ENCODE peak calls at places on chromosome 12, in ten cellular contexts. T is A549, X is ovary, H is IMR-90, C is uterus, W is right lobe of liver, I is heart left ventricle, D is Peyer's patch, G is spleen, R is transverse colon. Z is an unnamed sample.

GRCh38 chr12:51533799-51534198 is 57.2 kb upstream of the SCN8A start:
- DNase-seq in T (no peak), X (no peak), H (peak), C (no peak), W (no peak), I (no peak), D (no peak), G (no peak), R (no peak), Z (no peak)

GRCh38 chr12:108430245-108430644 is 84.8 kb upstream of the FICD start:
- DNase-seq in T (no peak), X (no peak), H (peak), C (no peak), W (no peak), I (no peak), D (no peak), G (no peak), R (no peak), Z (no peak)

GRCh38 chr12:19764408-19764807 is 325.1 kb downstream of the AEBP2 start:
- DNase-seq in T (no peak), X (no peak), H (peak), C (no peak), W (no peak), I (no peak), D (no peak), G (no peak), R (no peak), Z (no peak)

GRCh38 chr12:52759218-52759617 is 17.9 kb downstream of the KRT76 start:
- DNase-seq in T (no peak), X (no peak), H (no peak), C (no peak), W (no peak), I (no peak), D (no peak), G (no peak), R (no peak), Z (no peak)

GRCh38 chr12:103793046-103793445 is 48.0 kb downstream of the NT5DC3 start:
- DNase-seq in T (no peak), X (no peak), H (no peak), C (no peak), W (no peak), I (no peak), D (no peak), G (no peak), R (no peak), Z (no peak)

GRCh38 chr12:107610030-107610859 is 75.4 kb upstream of the PWP1 start:
- DNase-seq in T (peak), X (no peak), H (peak), C (no peak), W (no peak), I (no peak), D (no peak), G (no peak), R (no peak), Z (no peak)

GRCh38 chr12:12723147-12723680 is 6.0 kb downstream of the CDKN1B start:
- DNase-seq in T (no peak), X (no peak), H (peak), C (no peak), W (no peak), I (no peak), D (no peak), G (no peak), R (no peak), Z (no peak)

GRCh38 chr12:102851246-102851645 is 65.8 kb downstream of the PAH start:
- DNase-seq in T (no peak), X (no peak), H (no peak), C (no peak), W (no peak), I (no peak), D (no peak), G (no peak), R (no peak), Z (no peak)

GRCh38 chr12:22684526-22685118 is 59.7 kb downstream of the ETNK1 start:
- DNase-seq in T (no peak), X (no peak), H (peak), C (no peak), W (no peak), I (no peak), D (no peak), G (no peak), R (no peak), Z (no peak)

GRCh38 chr12:27319394-27319793 is 13.2 kb upstream of the BMAL2 start:
- DNase-seq in T (no peak), X (no peak), H (peak), C (no peak), W (no peak), I (no peak), D (no peak), G (no peak), R (no peak), Z (no peak)

GRCh38 chr12:104331376-104331775 is 27.8 kb downstream of the EID3 start:
- DNase-seq in T (no peak), X (no peak), H (no peak), C (no peak), W (no peak), I (no peak), D (no peak), G (no peak), R (no peak), Z (no peak)

GRCh38 chr12:98062464-98063245 is 452.7 kb upstream of the TMPO start:
- DNase-seq in T (no peak), X (no peak), H (no peak), C (no peak), W (no peak), I (no peak), D (no peak), G (no peak), R (no peak), Z (no peak)

GRCh38 chr12:77213316-77213715 is 147.9 kb upstream of the E2F7 start:
- DNase-seq in T (no peak), X (no peak), H (no peak), C (peak), W (no peak), I (peak), D (no peak), G (no peak), R (peak), Z (no peak)

GRCh38 chr12:32486158-32486557 is 86.8 kb downstream of the FGD4 start:
- DNase-seq in T (no peak), X (no peak), H (no peak), C (no peak), W (no peak), I (no peak), D (no peak), G (no peak), R (no peak), Z (no peak)

GRCh38 chr12:108173160-108173559 is 44.1 kb downstream of the WSCD2 start:
- DNase-seq in T (no peak), X (no peak), H (no peak), C (no peak), W (no peak), I (no peak), D (no peak), G (no peak), R (no peak), Z (no peak)

GRCh38 chr12:103523771-103524170 is 28.0 kb upstream of the C12orf42 start:
- DNase-seq in T (no peak), X (no peak), H (no peak), C (no peak), W (no peak), I (no peak), D (no peak), G (no peak), R (no peak), Z (no peak)

GRCh38 chr12:10171954-10172353 is at the start of gene OLR1:
- DNase-seq in T (no peak), X (no peak), H (peak), C (no peak), W (no peak), I (no peak), D (no peak), G (no peak), R (no peak), Z (no peak)

GRCh38 chr12:98213556-98213955 is 301.8 kb upstream of the TMPO start:
- DNase-seq in T (no peak), X (no peak), H (no peak), C (no peak), W (no peak), I (no peak), D (no peak), G (no peak), R (no peak), Z (no peak)

GRCh38 chr12:130421896-130422295 is 84.2 kb downstream of the PIWIL1 start:
- DNase-seq in T (no peak), X (no peak), H (no peak), C (no peak), W (peak), I (no peak), D (no peak), G (peak), R (no peak), Z (no peak)

GRCh38 chr12:3489057-3489456 is 1.9 kb upstream of the PRMT8 start:
- DNase-seq in T (no peak), X (no peak), H (no peak), C (no peak), W (no peak), I (no peak), D (no peak), G (no peak), R (no peak), Z (no peak)

GRCh38 chr12:10940389-10940788 is 1.3 kb upstream of the TAS2R14 start:
- DNase-seq in T (peak), X (no peak), H (peak), C (no peak), W (no peak), I (no peak), D (no peak), G (no peak), R (no peak), Z (no peak)

GRCh38 chr12:113142173-113142885 is 6.8 kb upstream of the RASAL1 start:
- DNase-seq in T (no peak), X (no peak), H (no peak), C (no peak), W (peak), I (no peak), D (peak), G (peak), R (peak), Z (peak)

GRCh38 chr12:66244446-66244845 is 55.4 kb downstream of the IRAK3 start:
- DNase-seq in T (no peak), X (no peak), H (no peak), C (no peak), W (no peak), I (no peak), D (no peak), G (no peak), R (no peak), Z (no peak)

GRCh38 chr12:100767371-100767770 is 27.2 kb upstream of the ANO4 start:
- DNase-seq in T (no peak), X (no peak), H (no peak), C (no peak), W (no peak), I (no peak), D (no peak), G (no peak), R (no peak), Z (no peak)

GRCh38 chr12:132285991-132286681 is 43.3 kb downstream of the GALNT9 start:
- DNase-seq in T (no peak), X (peak), H (peak), C (no peak), W (peak), I (peak), D (no peak), G (no peak), R (peak), Z (no peak)

GRCh38 chr12:17918013-17918412 is 172.0 kb downstream of the RERGL start:
- DNase-seq in T (no peak), X (no peak), H (no peak), C (no peak), W (no peak), I (no peak), D (no peak), G (no peak), R (no peak), Z (no peak)

GRCh38 chr12:459430-460258 is at the start of gene B4GALNT3:
- DNase-seq in T (peak), X (peak), H (no peak), C (peak), W (peak), I (peak), D (peak), G (peak), R (peak), Z (no peak)

GRCh38 chr12:30753761-30754382 is 879 bp downstream of the CAPRIN2 start:
- DNase-seq in T (no peak), X (no peak), H (peak), C (no peak), W (no peak), I (no peak), D (no peak), G (no peak), R (no peak), Z (no peak)

GRCh38 chr12:43113153-43113552 is 438.9 kb downstream of the ADAMTS20 start:
- DNase-seq in T (no peak), X (no peak), H (no peak), C (no peak), W (no peak), I (no peak), D (no peak), G (no peak), R (no peak), Z (no peak)

GRCh38 chr12:64618953-64619590 is 8.8 kb downstream of the RASSF3 start:
- DNase-seq in T (no peak), X (no peak), H (peak), C (no peak), W (peak), I (no peak), D (no peak), G (no peak), R (no peak), Z (no peak)

GRCh38 chr12:59595557-59596231 is at the start of gene SLC16A7:
- DNase-seq in T (peak), X (peak), H (peak), C (peak), W (peak), I (peak), D (peak), G (peak), R (peak), Z (peak)

GRCh38 chr12:57840701-57841100 is 5.8 kb downstream of the CTDSP2 start:
- DNase-seq in T (no peak), X (no peak), H (peak), C (no peak), W (no peak), I (peak), D (no peak), G (no peak), R (no peak), Z (no peak)

GRCh38 chr12:64081020-64081419 is 141.1 kb downstream of the KICS2 start:
- DNase-seq in T (no peak), X (no peak), H (no peak), C (no peak), W (no peak), I (no peak), D (no peak), G (no peak), R (no peak), Z (no peak)

GRCh38 chr12:116922194-116922897 is 11.6 kb downstream of the FBXW8 start:
- DNase-seq in T (no peak), X (no peak), H (peak), C (no peak), W (no peak), I (no peak), D (no peak), G (no peak), R (no peak), Z (no peak)

GRCh38 chr12:102958073-102958829 is 777 bp downstream of the ASCL1 start:
- DNase-seq in T (peak), X (no peak), H (peak), C (no peak), W (no peak), I (no peak), D (no peak), G (peak), R (no peak), Z (no peak)

GRCh38 chr12:91017511-91018263 is 12.9 kb upstream of the EPYC start:
- DNase-seq in T (no peak), X (peak), H (no peak), C (peak), W (no peak), I (no peak), D (no peak), G (no peak), R (no peak), Z (no peak)

DNA sequence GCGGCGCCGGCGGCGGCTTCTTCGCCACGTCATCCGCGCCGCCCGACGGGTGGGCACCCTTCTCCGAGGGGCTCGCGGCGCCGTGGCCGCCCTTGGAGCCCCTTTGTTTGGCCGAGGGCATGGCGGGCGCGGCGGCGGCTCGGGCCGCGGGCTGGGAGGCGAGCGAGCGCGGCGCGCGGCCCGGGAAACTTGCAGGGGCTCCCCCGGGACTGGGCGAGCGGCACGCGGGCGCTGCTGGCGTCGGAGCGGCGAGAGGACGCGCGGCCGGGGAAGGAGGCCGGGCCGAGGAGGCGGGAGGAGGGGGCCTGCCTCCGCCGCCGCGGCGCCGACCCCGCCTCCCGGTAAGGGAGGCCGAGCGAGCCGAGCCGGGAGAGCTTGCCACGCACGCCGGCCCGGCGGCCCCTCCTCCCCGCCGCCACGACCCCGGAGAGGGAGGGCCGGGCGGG is at the start of gene CKAP4:
- DNase-seq in T (peak), X (peak), H (peak), C (peak), W (peak), I (peak), D (peak), G (peak), R (peak), Z (peak)
- TF ChIP-seq POLR2A in T (peak), X (peak), H (no peak), C (peak), W (peak), I (no peak), D (no peak), G (no peak), R (no peak), Z (peak)

DNA sequence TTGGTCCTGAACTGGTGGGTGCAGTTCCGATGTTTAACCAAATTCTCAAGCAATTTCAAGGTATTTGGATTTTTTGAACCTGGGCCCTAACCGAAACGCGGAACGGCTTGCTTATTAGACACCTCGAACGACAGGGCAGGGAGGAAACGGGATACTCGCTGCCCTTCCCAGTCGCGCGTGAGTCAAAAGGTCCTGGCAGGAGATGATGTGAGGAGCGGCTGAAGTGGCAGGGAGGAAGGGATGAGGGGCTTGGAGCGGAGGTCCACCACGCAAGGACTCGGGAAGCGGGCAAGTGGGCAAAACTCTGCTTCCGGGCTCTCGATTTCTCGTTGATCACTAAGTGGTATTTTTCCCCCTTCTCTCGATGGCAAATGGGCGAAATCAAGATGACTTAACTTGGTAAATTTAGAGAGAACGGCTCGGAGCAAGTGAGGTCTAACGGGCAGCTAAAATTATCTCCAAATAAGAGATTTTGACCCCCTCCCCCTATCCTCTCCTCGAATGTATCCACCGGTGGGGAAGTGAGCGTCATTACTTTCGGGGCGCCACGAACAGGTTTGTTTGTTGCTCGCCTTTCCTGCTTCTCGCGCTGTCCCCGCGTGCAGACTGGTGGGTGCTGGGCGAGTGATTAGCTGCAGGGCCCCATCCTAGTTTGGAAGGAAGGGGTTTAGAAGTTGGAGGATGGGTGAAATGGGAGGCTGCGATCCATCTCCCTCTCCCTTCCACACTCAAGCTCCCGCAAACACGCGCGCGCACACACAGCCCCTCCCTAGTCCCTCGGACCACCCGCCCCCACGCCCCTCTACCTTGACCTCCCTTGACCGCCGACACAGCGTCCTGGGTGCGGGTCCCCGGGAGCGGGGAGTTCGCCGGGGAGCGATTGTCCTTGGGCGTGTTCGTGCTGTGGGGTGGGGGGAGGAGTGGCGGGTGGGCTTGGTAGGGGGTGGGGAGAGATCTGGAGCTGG is 987 bp upstream of the NTF3 start:
- DNase-seq in T (no peak), X (peak), H (peak), C (no peak), W (no peak), I (no peak), D (no peak), G (no peak), R (no peak), Z (no peak)
- H3K27ac ChIP-seq in T (no peak), X (no peak), H (no peak), C (no peak), W (no peak), I (peak), D (no peak), G (no peak), R (no peak), Z (no peak)

GRCh38 chr12:96907681-96908163 is 665 bp downstream of the NEDD1 start:
- DNase-seq in T (peak), X (peak), H (peak), C (no peak), W (no peak), I (no peak), D (peak), G (peak), R (peak), Z (no peak)

GRCh38 chr12:96902076-96902475 is 5.0 kb upstream of the NEDD1 start:
- DNase-seq in T (peak), X (no peak), H (no peak), C (no peak), W (no peak), I (no peak), D (no peak), G (no peak), R (no peak), Z (no peak)

GRCh38 chr12:96908170-96908675 is 1.2 kb downstream of the NEDD1 start:
- DNase-seq in T (peak), X (no peak), H (no peak), C (no peak), W (no peak), I (no peak), D (no peak), G (no peak), R (no peak), Z (no peak)

GRCh38 chr12:96906498-96906848 is 584 bp upstream of the NEDD1 start:
- DNase-seq in T (peak), X (no peak), H (no peak), C (no peak), W (no peak), I (no peak), D (no peak), G (no peak), R (no peak), Z (no peak)

DNA sequence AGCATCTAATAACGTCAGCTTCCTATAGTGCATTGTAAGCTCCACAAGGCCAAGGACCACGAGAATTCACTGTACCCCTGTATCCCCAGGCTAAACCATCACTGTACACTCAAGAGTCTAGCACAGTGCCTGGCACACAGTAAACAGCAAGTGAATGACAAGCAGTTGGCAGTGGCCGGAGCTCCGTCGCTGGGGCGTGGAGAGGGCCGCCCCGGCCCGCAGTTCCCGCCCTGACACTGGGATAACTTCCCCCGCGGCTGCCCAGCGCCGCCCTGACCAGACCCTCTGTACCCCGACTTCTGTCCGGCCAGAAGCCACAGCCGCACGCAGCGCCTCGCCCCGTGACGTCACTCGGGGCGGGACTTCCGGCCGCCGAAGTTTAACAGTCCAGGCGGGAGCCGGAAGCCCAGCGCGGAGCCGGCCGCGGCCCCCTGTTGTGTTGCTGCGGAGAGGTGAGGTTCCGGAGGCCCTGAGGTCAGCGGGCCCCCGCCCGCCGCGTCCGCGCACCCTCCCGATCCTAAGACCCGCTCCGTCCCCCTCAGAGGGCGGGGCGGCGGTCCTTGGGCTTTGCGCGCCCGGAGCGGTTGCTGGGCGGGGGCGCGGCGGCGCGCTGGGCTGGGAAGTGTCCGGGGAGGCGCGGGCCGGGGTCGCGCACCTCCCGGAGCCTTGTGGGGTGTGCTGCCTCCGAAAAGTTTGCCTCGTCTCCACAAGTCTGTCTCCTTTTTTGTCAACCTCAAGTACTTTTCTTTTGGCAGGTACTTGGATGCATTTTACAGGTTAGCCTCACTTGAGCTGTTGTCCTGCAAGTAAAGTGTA is at the start of gene NEDD1:
- DNase-seq in T (peak), X (peak), H (peak), C (peak), W (peak), I (peak), D (peak), G (peak), R (peak), Z (peak)
- TF ChIP-seq POLR2A in T (peak), X (peak), H (peak), C (peak), W (peak), I (no peak), D (peak), G (no peak), R (peak), Z (no peak)

GRCh38 chr12:125683748-125684381 is 618.6 kb downstream of the AACS start:
- DNase-seq in T (no peak), X (no peak), H (no peak), C (no peak), W (peak), I (no peak), D (no peak), G (no peak), R (peak), Z (no peak)
- H3K27ac ChIP-seq in T (no peak), X (no peak), H (no peak), C (no peak), W (no peak), I (no peak), D (no peak), G (no peak), R (no peak), Z (no peak)